ENCODE peak calls at places on chromosomes 13 and 19, in ten cellular contexts. F is NB4; W is ascending aorta; U is foreskin fibroblast; B is endodermal cell; G is naive thymus-derived CD4-positive, alpha-beta T cell; D is heart left ventricle; Z is psoas muscle; P is neuronal stem cell; X is left ventricle myocardium inferior. O is an unnamed sample.
A peak's percentile ranks its signal among the peaks of the same experiment; 100 is the strongest.

GRCh38 chr13:83151308-83151660 is 731.0 kb downstream of the SLITRK1 start:
- DNase-seq in F (no peak), X (no peak), W (no peak), B (no peak), D (no peak), G (no peak), P (no peak), U (peak; percentile 21), Z (no peak), O (no peak)

GRCh38 chr19:14003279-14004051 is 2.7 kb downstream of the RFX1 start:
- DNase-seq in B (no peak), P (no peak), D (no peak), U (no peak), F (no peak), Z (no peak), W (no peak), G (no peak), X (peak; percentile 16), O (no peak)

GRCh38 chr19:17576758-17577532 is 21.5 kb downstream of the COLGALT1 start:
- DNase-seq in G (no peak), D (no peak), Z (peak; percentile 80), F (peak; percentile 54), X (no peak), W (no peak), P (peak; percentile 84), U (no peak), B (peak; percentile 100), O (peak; percentile 28)

GRCh38 chr13:49995535-49996165 is 1.2 kb upstream of the TRIM13 start:
- DNase-seq in G (no peak), W (no peak), D (no peak), X (no peak), Z (no peak), P (no peak), B (no peak), F (peak; percentile 84), U (peak; percentile 12), O (no peak)

GRCh38 chr13:83796364-83796763 is 85.9 kb downstream of the SLITRK1 start:
- DNase-seq in D (no peak), W (no peak), X (no peak), P (no peak), U (no peak), G (no peak), B (no peak), Z (no peak), F (no peak), O (no peak)

GRCh38 chr13:85997587-85997986 is 198.4 kb upstream of the SLITRK6 start:
- DNase-seq in P (no peak), X (no peak), F (no peak), Z (no peak), G (no peak), U (no peak), W (no peak), B (no peak), D (no peak), O (no peak)

GRCh38 chr13:110716235-110716505 is 2.7 kb downstream of the ING1 start:
- DNase-seq in B (no peak), F (peak; percentile 66), Z (peak; percentile 83), G (no peak), P (no peak), W (no peak), X (no peak), D (no peak), U (peak; percentile 24), O (no peak)

GRCh38 chr13:39825886-39826285 is 170.4 kb downstream of the COG6 start:
- DNase-seq in X (no peak), B (no peak), P (no peak), W (no peak), D (no peak), F (no peak), G (no peak), U (no peak), Z (no peak), O (no peak)

GRCh38 chr13:31200636-31200970 is 828 bp downstream of the B3GLCT start:
- DNase-seq in F (peak; percentile 69), P (peak; percentile 36), U (no peak), B (peak; percentile 78), W (no peak), Z (peak; percentile 75), G (no peak), D (peak; percentile 54), X (peak; percentile 40), O (peak; percentile 11)

GRCh38 chr19:11821474-11821873 is 7.4 kb downstream of the ZNF440 start:
- DNase-seq in G (no peak), U (peak; percentile 66), B (no peak), X (no peak), P (no peak), W (no peak), Z (no peak), F (no peak), D (no peak), O (no peak)

GRCh38 chr19:42069619-42070293 is at the start of gene GRIK5:
- DNase-seq in U (no peak), G (no peak), B (peak; percentile 80), X (no peak), Z (no peak), D (no peak), P (no peak), W (no peak), F (no peak), O (no peak)

GRCh38 chr19:42067315-42067888 is 2.6 kb downstream of the GRIK5 start:
- DNase-seq in Z (no peak), W (no peak), P (no peak), X (no peak), U (no peak), D (no peak), B (no peak), F (no peak), G (no peak), O (no peak)

GRCh38 chr19:42071247-42071646 is 1.2 kb upstream of the GRIK5 start:
- DNase-seq in D (no peak), G (no peak), U (no peak), P (no peak), X (no peak), F (no peak), Z (no peak), W (no peak), B (no peak), O (no peak)

GRCh38 chr19:42068361-42068755 is 1.6 kb downstream of the GRIK5 start:
- DNase-seq in Z (no peak), G (no peak), D (no peak), P (no peak), F (no peak), B (no peak), U (no peak), W (no peak), X (no peak), O (no peak)

GRCh38 chr19:42068756-42069571 is 1.0 kb downstream of the GRIK5 start:
- DNase-seq in G (no peak), X (no peak), U (no peak), P (no peak), B (peak; percentile 67), Z (no peak), F (no peak), D (no peak), W (no peak), O (no peak)
- H3K4me3 ChIP-seq in G (no peak overlapping the region), X (peak overlapping the region; percentile 59), U (no peak overlapping the region), P (peak overlapping the region; percentile 1), B (peak overlapping the region; percentile 60), Z (peak overlapping the region; percentile 28), F (no peak overlapping the region), D (peak overlapping the region; percentile 32), W (peak overlapping the region; percentile 58), O (no peak overlapping the region)

DNA sequence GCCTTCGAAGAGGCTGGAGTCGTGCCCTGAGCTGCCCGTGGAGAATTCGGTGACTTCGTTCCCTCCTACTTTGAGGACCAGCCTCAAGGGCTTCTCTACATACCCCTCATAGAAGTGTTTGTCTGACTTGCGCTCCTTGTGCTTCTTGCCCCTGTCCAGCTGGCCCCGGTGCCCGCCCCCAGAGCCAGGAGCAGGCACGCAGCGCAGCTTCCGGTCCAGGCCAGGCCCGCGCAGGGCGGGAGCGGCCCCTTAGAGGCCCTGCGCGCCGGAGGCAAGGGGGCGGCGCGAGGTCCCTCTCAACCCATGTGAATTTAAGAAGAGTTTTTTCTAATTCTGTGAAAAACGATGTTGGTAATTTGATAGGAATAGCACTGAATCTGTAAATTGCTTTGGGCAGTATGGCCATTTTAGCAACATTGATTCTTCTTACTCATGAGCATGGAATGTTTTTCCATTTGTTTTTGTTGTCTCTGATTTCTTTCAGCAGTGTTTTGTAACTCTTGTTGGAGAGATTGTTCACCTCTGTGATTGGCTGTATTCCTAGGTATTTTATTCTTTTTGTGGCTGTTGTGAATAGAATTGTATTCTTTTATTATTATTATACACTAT is 46.9 kb upstream of the SOX21 start:
- DNase-seq in P (no peak), W (no peak), X (no peak), B (no peak), U (no peak), G (no peak), D (no peak), Z (no peak), F (no peak), O (no peak)
- H3K4me3 ChIP-seq in P (no peak overlapping the region), W (no peak overlapping the region), X (no peak overlapping the region), B (no peak overlapping the region), U (no peak overlapping the region), G (no peak overlapping the region), D (no peak overlapping the region), Z (no peak overlapping the region), F (no peak overlapping the region), O (no peak overlapping the region)

GRCh38 chr19:2012941-2013682 is 2.4 kb downstream of the BTBD2 start:
- DNase-seq in G (no peak), D (no peak), B (no peak), F (no peak), W (no peak), U (no peak), P (no peak), Z (no peak), X (no peak), O (no peak)
- H3K4me3 ChIP-seq in G (no peak overlapping the region), D (no peak overlapping the region), B (no peak overlapping the region), F (no peak overlapping the region), W (no peak overlapping the region), U (no peak overlapping the region), P (no peak overlapping the region), Z (no peak overlapping the region), X (peak overlapping the region; percentile 17), O (no peak overlapping the region)

GRCh38 chr13:97417698-97418097 is 16.3 kb upstream of the RAP2A start:
- DNase-seq in U (no peak), X (no peak), B (no peak), Z (no peak), W (no peak), F (no peak), P (no peak), G (no peak), D (no peak), O (no peak)

GRCh38 chr13:97408938-97409337 is 25.0 kb upstream of the RAP2A start:
- DNase-seq in D (no peak), Z (no peak), B (no peak), U (no peak), X (no peak), W (no peak), F (no peak), P (no peak), G (no peak), O (no peak)

GRCh38 chr13:97413694-97414093 is 20.3 kb upstream of the RAP2A start:
- DNase-seq in F (peak; percentile 54), U (no peak), D (no peak), W (no peak), G (no peak), X (no peak), P (no peak), Z (no peak), B (no peak), O (no peak)

GRCh38 chr13:97411894-97412460 is 22.0 kb upstream of the RAP2A start:
- DNase-seq in G (no peak), W (no peak), B (no peak), Z (no peak), D (no peak), U (no peak), X (no peak), P (no peak), F (no peak), O (no peak)

GRCh38 chr13:97414392-97414791 is 19.6 kb upstream of the RAP2A start:
- DNase-seq in G (no peak), P (no peak), U (no peak), X (no peak), F (no peak), Z (no peak), D (no peak), B (no peak), W (no peak), O (no peak)
- H3K4me3 ChIP-seq in G (no peak overlapping the region), P (no peak overlapping the region), U (no peak overlapping the region), X (no peak overlapping the region), F (no peak overlapping the region), Z (no peak overlapping the region), D (no peak overlapping the region), B (no peak overlapping the region), W (no peak overlapping the region), O (no peak overlapping the region)